ENCODE peak calls at places on chromosomes 7 and 10, in seven cellular contexts. One of them, this sample, is unnamed.

GRCh38 chr10:72946963-72947362 is 7.6 kb downstream of the PLA2G12B start:
- DNase-seq in tibial nerve: no peak
- DNase-seq in H7: no peak
- DNase-seq in GM03348: no peak
- DNase-seq in vagina: no peak
- DNase-seq in hippocampal formation: no peak
- DNase-seq in stimulated activated CD4-positive, alpha-beta T cell treated with anti-CD3 and anti-CD28 coated beads, Interleukin-1b, Interleukin-23, amount 100 ng/mL, for 24 hours: no peak
- DNase-seq in this sample: no peak

GRCh38 chr7:44222776-44223261 is 22.0 kb downstream of the YKT6 start:
- DNase-seq in tibial nerve: no peak
- DNase-seq in H7: no peak
- DNase-seq in GM03348: no peak
- DNase-seq in vagina: no peak
- DNase-seq in hippocampal formation: no peak
- DNase-seq in stimulated activated CD4-positive, alpha-beta T cell treated with anti-CD3 and anti-CD28 coated beads, Interleukin-1b, Interleukin-23, amount 100 ng/mL, for 24 hours: no peak
- DNase-seq in this sample: no peak

GRCh38 chr7:28472332-28472731 is 60.0 kb downstream of the CREB5 start:
- DNase-seq in tibial nerve: no peak
- DNase-seq in H7: no peak
- DNase-seq in GM03348: no peak
- DNase-seq in vagina: no peak
- DNase-seq in hippocampal formation: no peak
- DNase-seq in stimulated activated CD4-positive, alpha-beta T cell treated with anti-CD3 and anti-CD28 coated beads, Interleukin-1b, Interleukin-23, amount 100 ng/mL, for 24 hours: no peak
- DNase-seq in this sample: no peak

GRCh38 chr10:119742988-119743646 is 17.3 kb downstream of the INPP5F start:
- DNase-seq in tibial nerve: no peak
- DNase-seq in H7: no peak
- DNase-seq in GM03348: peak
- DNase-seq in vagina: no peak
- DNase-seq in hippocampal formation: no peak
- DNase-seq in stimulated activated CD4-positive, alpha-beta T cell treated with anti-CD3 and anti-CD28 coated beads, Interleukin-1b, Interleukin-23, amount 100 ng/mL, for 24 hours: no peak
- DNase-seq in this sample: peak

GRCh38 chr7:87370660-87371180 is 25.3 kb downstream of the CROT start:
- DNase-seq in tibial nerve: no peak
- DNase-seq in H7: no peak
- DNase-seq in GM03348: peak
- DNase-seq in vagina: no peak
- DNase-seq in hippocampal formation: no peak
- DNase-seq in stimulated activated CD4-positive, alpha-beta T cell treated with anti-CD3 and anti-CD28 coated beads, Interleukin-1b, Interleukin-23, amount 100 ng/mL, for 24 hours: no peak
- DNase-seq in this sample: no peak

GRCh38 chr7:3244241-3244814 is 56.7 kb upstream of the SDK1 start:
- DNase-seq in tibial nerve: no peak
- DNase-seq in H7: no peak
- DNase-seq in GM03348: no peak
- DNase-seq in vagina: peak
- DNase-seq in hippocampal formation: no peak
- DNase-seq in stimulated activated CD4-positive, alpha-beta T cell treated with anti-CD3 and anti-CD28 coated beads, Interleukin-1b, Interleukin-23, amount 100 ng/mL, for 24 hours: no peak
- DNase-seq in this sample: peak

GRCh38 chr10:6476989-6477388 is 103.1 kb downstream of the PRKCQ start:
- DNase-seq in tibial nerve: no peak
- DNase-seq in H7: no peak
- DNase-seq in GM03348: no peak
- DNase-seq in vagina: no peak
- DNase-seq in hippocampal formation: no peak
- DNase-seq in stimulated activated CD4-positive, alpha-beta T cell treated with anti-CD3 and anti-CD28 coated beads, Interleukin-1b, Interleukin-23, amount 100 ng/mL, for 24 hours: no peak
- DNase-seq in this sample: no peak

GRCh38 chr10:126500866-126501265 is 112.6 kb upstream of the ADAM12 start:
- DNase-seq in tibial nerve: no peak
- DNase-seq in H7: no peak
- DNase-seq in GM03348: peak
- DNase-seq in vagina: no peak
- DNase-seq in hippocampal formation: no peak
- DNase-seq in stimulated activated CD4-positive, alpha-beta T cell treated with anti-CD3 and anti-CD28 coated beads, Interleukin-1b, Interleukin-23, amount 100 ng/mL, for 24 hours: no peak
- DNase-seq in this sample: no peak

GRCh38 chr7:84178013-84178412 is 16.6 kb downstream of the SEMA3A start:
- DNase-seq in tibial nerve: no peak
- DNase-seq in H7: no peak
- DNase-seq in GM03348: no peak
- DNase-seq in vagina: no peak
- DNase-seq in hippocampal formation: no peak
- DNase-seq in stimulated activated CD4-positive, alpha-beta T cell treated with anti-CD3 and anti-CD28 coated beads, Interleukin-1b, Interleukin-23, amount 100 ng/mL, for 24 hours: no peak
- DNase-seq in this sample: no peak

GRCh38 chr10:88080213-88080612 is 216.8 kb downstream of the PTEN start:
- DNase-seq in tibial nerve: no peak
- DNase-seq in H7: no peak
- DNase-seq in GM03348: peak
- DNase-seq in vagina: no peak
- DNase-seq in hippocampal formation: no peak
- DNase-seq in stimulated activated CD4-positive, alpha-beta T cell treated with anti-CD3 and anti-CD28 coated beads, Interleukin-1b, Interleukin-23, amount 100 ng/mL, for 24 hours: no peak
- DNase-seq in this sample: no peak

GRCh38 chr7:121489440-121489839 is 93.3 kb upstream of the FAM3C start:
- DNase-seq in tibial nerve: no peak
- DNase-seq in H7: no peak
- DNase-seq in GM03348: no peak
- DNase-seq in vagina: no peak
- DNase-seq in hippocampal formation: no peak
- DNase-seq in stimulated activated CD4-positive, alpha-beta T cell treated with anti-CD3 and anti-CD28 coated beads, Interleukin-1b, Interleukin-23, amount 100 ng/mL, for 24 hours: no peak
- DNase-seq in this sample: no peak

GRCh38 chr7:2522780-2523433 is 3.3 kb downstream of the LFNG start:
- DNase-seq in tibial nerve: no peak
- DNase-seq in H7: peak
- DNase-seq in GM03348: peak
- DNase-seq in vagina: no peak
- DNase-seq in hippocampal formation: no peak
- DNase-seq in stimulated activated CD4-positive, alpha-beta T cell treated with anti-CD3 and anti-CD28 coated beads, Interleukin-1b, Interleukin-23, amount 100 ng/mL, for 24 hours: no peak
- DNase-seq in this sample: peak

GRCh38 chr10:5958077-5958476 is 19.3 kb downstream of the IL15RA start:
- DNase-seq in tibial nerve: no peak
- DNase-seq in H7: peak
- DNase-seq in GM03348: no peak
- DNase-seq in vagina: no peak
- DNase-seq in hippocampal formation: no peak
- DNase-seq in stimulated activated CD4-positive, alpha-beta T cell treated with anti-CD3 and anti-CD28 coated beads, Interleukin-1b, Interleukin-23, amount 100 ng/mL, for 24 hours: no peak
- DNase-seq in this sample: no peak

GRCh38 chr7:133796778-133797177 is 330.4 kb upstream of the LRGUK start:
- DNase-seq in tibial nerve: no peak
- DNase-seq in H7: no peak
- DNase-seq in GM03348: no peak
- DNase-seq in vagina: no peak
- DNase-seq in hippocampal formation: no peak
- DNase-seq in stimulated activated CD4-positive, alpha-beta T cell treated with anti-CD3 and anti-CD28 coated beads, Interleukin-1b, Interleukin-23, amount 100 ng/mL, for 24 hours: no peak
- DNase-seq in this sample: no peak

GRCh38 chr10:15719899-15720634 is at the start of gene ITGA8:
- DNase-seq in tibial nerve: no peak
- DNase-seq in H7: peak
- DNase-seq in GM03348: peak
- DNase-seq in vagina: no peak
- DNase-seq in hippocampal formation: no peak
- DNase-seq in stimulated activated CD4-positive, alpha-beta T cell treated with anti-CD3 and anti-CD28 coated beads, Interleukin-1b, Interleukin-23, amount 100 ng/mL, for 24 hours: no peak
- DNase-seq in this sample: peak

GRCh38 chr10:21978191-21978862 is 25.2 kb downstream of the DNAJC1 start:
- DNase-seq in tibial nerve: no peak
- DNase-seq in H7: no peak
- DNase-seq in GM03348: peak
- DNase-seq in vagina: no peak
- DNase-seq in hippocampal formation: no peak
- DNase-seq in stimulated activated CD4-positive, alpha-beta T cell treated with anti-CD3 and anti-CD28 coated beads, Interleukin-1b, Interleukin-23, amount 100 ng/mL, for 24 hours: no peak
- DNase-seq in this sample: no peak

GRCh38 chr7:69656890-69657289 is 58.6 kb downstream of the AUTS2 start:
- DNase-seq in tibial nerve: peak
- DNase-seq in H7: no peak
- DNase-seq in GM03348: peak
- DNase-seq in vagina: no peak
- DNase-seq in hippocampal formation: no peak
- DNase-seq in stimulated activated CD4-positive, alpha-beta T cell treated with anti-CD3 and anti-CD28 coated beads, Interleukin-1b, Interleukin-23, amount 100 ng/mL, for 24 hours: no peak
- DNase-seq in this sample: peak

GRCh38 chr10:79137404-79137803 is 68.6 kb downstream of the ZMIZ1 start:
- DNase-seq in tibial nerve: no peak
- DNase-seq in H7: no peak
- DNase-seq in GM03348: no peak
- DNase-seq in vagina: no peak
- DNase-seq in hippocampal formation: no peak
- DNase-seq in stimulated activated CD4-positive, alpha-beta T cell treated with anti-CD3 and anti-CD28 coated beads, Interleukin-1b, Interleukin-23, amount 100 ng/mL, for 24 hours: no peak
- DNase-seq in this sample: no peak

GRCh38 chr7:22564511-22565045 is 64.6 kb upstream of the STEAP1B start:
- DNase-seq in tibial nerve: peak
- DNase-seq in H7: no peak
- DNase-seq in GM03348: peak
- DNase-seq in vagina: no peak
- DNase-seq in hippocampal formation: no peak
- DNase-seq in stimulated activated CD4-positive, alpha-beta T cell treated with anti-CD3 and anti-CD28 coated beads, Interleukin-1b, Interleukin-23, amount 100 ng/mL, for 24 hours: no peak
- DNase-seq in this sample: peak

GRCh38 chr10:27857616-27858015 is 112.0 kb upstream of the MKX start:
- DNase-seq in tibial nerve: no peak
- DNase-seq in H7: no peak
- DNase-seq in GM03348: no peak
- DNase-seq in vagina: no peak
- DNase-seq in hippocampal formation: no peak
- DNase-seq in stimulated activated CD4-positive, alpha-beta T cell treated with anti-CD3 and anti-CD28 coated beads, Interleukin-1b, Interleukin-23, amount 100 ng/mL, for 24 hours: no peak
- DNase-seq in this sample: no peak

GRCh38 chr10:49381111-49381900 is 14.6 kb downstream of the DRGX start:
- DNase-seq in tibial nerve: no peak
- DNase-seq in H7: no peak
- DNase-seq in GM03348: no peak
- DNase-seq in vagina: peak
- DNase-seq in hippocampal formation: no peak
- DNase-seq in stimulated activated CD4-positive, alpha-beta T cell treated with anti-CD3 and anti-CD28 coated beads, Interleukin-1b, Interleukin-23, amount 100 ng/mL, for 24 hours: no peak
- DNase-seq in this sample: no peak

GRCh38 chr7:21702303-21702702 is 159.5 kb downstream of the DNAH11 start:
- DNase-seq in tibial nerve: no peak
- DNase-seq in H7: no peak
- DNase-seq in GM03348: no peak
- DNase-seq in vagina: no peak
- DNase-seq in hippocampal formation: no peak
- DNase-seq in stimulated activated CD4-positive, alpha-beta T cell treated with anti-CD3 and anti-CD28 coated beads, Interleukin-1b, Interleukin-23, amount 100 ng/mL, for 24 hours: no peak
- DNase-seq in this sample: no peak

GRCh38 chr7:129146237-129146979 is 1.9 kb downstream of the TSPAN33 start:
- DNase-seq in tibial nerve: no peak
- DNase-seq in H7: no peak
- DNase-seq in GM03348: no peak
- DNase-seq in vagina: no peak
- DNase-seq in hippocampal formation: no peak
- DNase-seq in stimulated activated CD4-positive, alpha-beta T cell treated with anti-CD3 and anti-CD28 coated beads, Interleukin-1b, Interleukin-23, amount 100 ng/mL, for 24 hours: no peak
- DNase-seq in this sample: no peak

GRCh38 chr7:44982535-44982923 is 3.7 kb upstream of the MYO1G start:
- DNase-seq in tibial nerve: no peak
- DNase-seq in H7: no peak
- DNase-seq in GM03348: no peak
- DNase-seq in vagina: no peak
- DNase-seq in hippocampal formation: no peak
- DNase-seq in stimulated activated CD4-positive, alpha-beta T cell treated with anti-CD3 and anti-CD28 coated beads, Interleukin-1b, Interleukin-23, amount 100 ng/mL, for 24 hours: no peak
- DNase-seq in this sample: no peak

GRCh38 chr10:132503581-132504421 is 33.8 kb upstream of the INPP5A start:
- DNase-seq in tibial nerve: no peak
- DNase-seq in H7: no peak
- DNase-seq in GM03348: no peak
- DNase-seq in vagina: no peak
- DNase-seq in hippocampal formation: no peak
- DNase-seq in stimulated activated CD4-positive, alpha-beta T cell treated with anti-CD3 and anti-CD28 coated beads, Interleukin-1b, Interleukin-23, amount 100 ng/mL, for 24 hours: no peak
- DNase-seq in this sample: peak